ENCODE peak calls at places on chromosomes 2 and 18, in nine cellular contexts. N is upper lobe of right lung; Y is NCI-H1417; Q is frontal cortex; K is stimulated activated naive B cell treated with anti-CD40 and anti-IgM and Interleukin-4, amounts not matched to agents 10 μg/mL and 1 μg/mL and 100 μg/mL, for 72 hours; F is glomerular endothelial cell; A is NCI-H1092; C is Right ventricle myocardium superior; U is H4. V is an unnamed sample.

GRCh38 chr2:185583058-185583816 is 155.4 kb upstream of the FSIP2 start:
- DNase-seq in N (no peak), Y (no peak), Q (no peak), K (no peak), F (peak; percentile 1), A (no peak), C (no peak), U (peak; percentile 98), V (no peak)

GRCh38 chr2:219434718-219435525 is at the start of gene SPEG:
- DNase-seq in N (no peak), Y (no peak), Q (no peak), K (no peak), F (no peak), A (no peak), C (peak; percentile 50), U (no peak), V (no peak)

GRCh38 chr2:216551234-216551633 is 52.6 kb downstream of the RPL37A start:
- DNase-seq in N (no peak), Y (no peak), Q (no peak), K (no peak), F (no peak), A (no peak), C (no peak), U (peak; percentile 43), V (peak; percentile 30)

GRCh38 chr2:198640463-198640862 is 817.3 kb downstream of the SATB2 start:
- DNase-seq in N (no peak), Y (no peak), Q (no peak), K (no peak), F (no peak), A (no peak), C (no peak), U (no peak), V (no peak)

GRCh38 chr2:43906448-43907122 is 67.8 kb downstream of the ABCG8 start:
- DNase-seq in N (no peak), Y (no peak), Q (no peak), K (no peak), F (no peak), A (no peak), C (no peak), U (no peak), V (no peak)

GRCh38 chr18:5909130-5909529 is 13.8 kb upstream of the TMEM200C start:
- DNase-seq in N (no peak), Y (no peak), Q (no peak), K (no peak), F (no peak), A (no peak), C (no peak), U (no peak), V (no peak)

GRCh38 chr2:231932985-231933915 is 7.1 kb upstream of the NPPC start:
- DNase-seq in N (no peak), Y (no peak), Q (no peak), K (no peak), F (no peak), A (no peak), C (no peak), U (no peak), V (no peak)

GRCh38 chr2:9356336-9356735 is 67.0 kb downstream of the ITGB1BP1 start:
- DNase-seq in N (no peak), Y (no peak), Q (no peak), K (no peak), F (no peak), A (no peak), C (no peak), U (no peak), V (no peak)

GRCh38 chr2:94874277-94874997 is 3.2 kb downstream of the TEKT4 start:
- DNase-seq in N (peak; percentile 81), Y (peak; percentile 61), Q (peak; percentile 68), K (peak; percentile 30), F (no peak), A (no peak), C (no peak), U (no peak), V (peak; percentile 58)

GRCh38 chr2:62741954-62742722 is 36.6 kb downstream of the EHBP1 start:
- DNase-seq in N (no peak), Y (no peak), Q (no peak), K (no peak), F (no peak), A (no peak), C (no peak), U (no peak), V (no peak)

GRCh38 chr2:199775297-199775696 is 75.7 kb downstream of the FTCDNL1 start:
- DNase-seq in N (no peak), Y (no peak), Q (no peak), K (no peak), F (no peak), A (no peak), C (no peak), U (no peak), V (no peak)

GRCh38 chr2:182241936-182242335 is 184.9 kb downstream of the PDE1A start:
- DNase-seq in N (no peak), Y (no peak), Q (no peak), K (no peak), F (no peak), A (no peak), C (no peak), U (no peak), V (no peak)

GRCh38 chr2:53877112-53877511 is 17.3 kb upstream of the GPR75 start:
- DNase-seq in N (no peak), Y (no peak), Q (no peak), K (no peak), F (no peak), A (no peak), C (no peak), U (no peak), V (no peak)

GRCh38 chr2:211408485-211408884 is 852.1 kb downstream of the CPS1 start:
- DNase-seq in N (no peak), Y (no peak), Q (no peak), K (no peak), F (peak; percentile 88), A (no peak), C (no peak), U (no peak), V (no peak)

GRCh38 chr2:212034841-212035585 is 503.6 kb downstream of the ERBB4 start:
- DNase-seq in N (no peak), Y (no peak), Q (no peak), K (no peak), F (no peak), A (no peak), C (no peak), U (no peak), V (no peak)

GRCh38 chr2:44945676-44946427 is 4.3 kb downstream of the SIX3 start:
- DNase-seq in N (no peak), Y (no peak), Q (no peak), K (no peak), F (no peak), A (no peak), C (no peak), U (no peak), V (no peak)

GRCh38 chr2:222835142-222835822 is 25.6 kb upstream of the ACSL3 start:
- DNase-seq in N (no peak), Y (peak; percentile 27), Q (no peak), K (no peak), F (no peak), A (no peak), C (no peak), U (no peak), V (peak; percentile 40)

GRCh38 chr2:64288321-64288931 is 144.2 kb upstream of the PELI1 start:
- DNase-seq in N (no peak), Y (no peak), Q (no peak), K (no peak), F (no peak), A (no peak), C (no peak), U (no peak), V (no peak)

GRCh38 chr18:57084331-57085298 is 62.3 kb upstream of the BOD1L2 start:
- DNase-seq in N (no peak), Y (no peak), Q (no peak), K (no peak), F (no peak), A (no peak), C (no peak), U (no peak), V (no peak)

GRCh38 chr2:37786854-37787253 is 115.4 kb upstream of the CDC42EP3 start:
- DNase-seq in N (no peak), Y (peak; percentile 98), Q (no peak), K (no peak), F (no peak), A (peak; percentile 77), C (no peak), U (no peak), V (peak; percentile 36)

GRCh38 chr2:172106128-172106961 is 3.6 kb upstream of the DLX2 start:
- DNase-seq in N (no peak), Y (peak; percentile 4), Q (peak; percentile 22), K (no peak), F (no peak), A (peak; percentile 24), C (peak; percentile 47), U (no peak), V (no peak)

GRCh38 chr2:236941551-236941950 is 144.1 kb upstream of the COPS8 start:
- DNase-seq in N (no peak), Y (no peak), Q (no peak), K (no peak), F (no peak), A (no peak), C (no peak), U (no peak), V (peak; percentile 3)

GRCh38 chr2:234672498-234673150 is 175.7 kb upstream of the ARL4C start:
- DNase-seq in N (no peak), Y (no peak), Q (no peak), K (no peak), F (no peak), A (no peak), C (no peak), U (no peak), V (no peak)

GRCh38 chr2:238682536-238682935 is 165.3 kb upstream of the TWIST2 start:
- DNase-seq in N (no peak), Y (no peak), Q (no peak), K (no peak), F (no peak), A (no peak), C (no peak), U (no peak), V (no peak)

GRCh38 chr18:57923606-57924005 is 120.4 kb upstream of the NEDD4L start:
- DNase-seq in N (no peak), Y (no peak), Q (no peak), K (no peak), F (no peak), A (no peak), C (no peak), U (no peak), V (no peak)

GRCh38 chr2:39228413-39229209 is 15.2 kb downstream of the CDKL4 start:
- DNase-seq in N (no peak), Y (no peak), Q (no peak), K (no peak), F (no peak), A (no peak), C (no peak), U (no peak), V (no peak)

GRCh38 chr2:6474368-6475140 is 391.2 kb downstream of the CMPK2 start:
- DNase-seq in N (no peak), Y (no peak), Q (no peak), K (no peak), F (no peak), A (no peak), C (no peak), U (no peak), V (no peak)

GRCh38 chr2:239734436-239735005 is 290.6 kb downstream of the NDUFA10 start:
- DNase-seq in N (no peak), Y (no peak), Q (no peak), K (no peak), F (no peak), A (no peak), C (peak; percentile 19), U (no peak), V (no peak)

GRCh38 chr2:14944562-14945346 is 312.2 kb downstream of the LRATD1 start:
- DNase-seq in N (no peak), Y (peak; percentile 14), Q (no peak), K (no peak), F (no peak), A (no peak), C (no peak), U (peak; percentile 69), V (no peak)

GRCh38 chr2:232643813-232644347 is 10.5 kb downstream of the EFHD1 start:
- DNase-seq in N (no peak), Y (no peak), Q (no peak), K (no peak), F (no peak), A (no peak), C (no peak), U (no peak), V (no peak)

GRCh38 chr2:19855528-19856431 is 46.0 kb downstream of the TTC32 start:
- DNase-seq in N (no peak), Y (no peak), Q (no peak), K (no peak), F (no peak), A (no peak), C (no peak), U (no peak), V (no peak)